ENCODE peak calls at places on chromosomes 3 and 15, in four cellular contexts. F, N, B and P are unnamed samples.

GRCh38 chr3:193701896-193702644 is 109.1 kb downstream of the OPA1 start:
- DNase-seq in F (no peak), N (no peak), B (no peak), P (no peak)

GRCh38 chr15:40439461-40440299 is 1.1 kb upstream of the BAHD1 start:
- DNase-seq in F (peak), N (no peak), B (peak), P (no peak)

GRCh38 chr3:172856766-172857742 is 106.5 kb downstream of the ECT2 start:
- DNase-seq in F (peak), N (no peak), B (no peak), P (no peak)

GRCh38 chr15:64521201-64521600 is 60.8 kb downstream of the ZNF609 start:
- DNase-seq in F (no peak), N (no peak), B (no peak), P (no peak)

GRCh38 chr15:77568960-77569646 is 63.6 kb downstream of the LINGO1 start:
- DNase-seq in F (no peak), N (no peak), B (peak), P (no peak)

GRCh38 chr15:31440754-31441298 is 114.2 kb downstream of the KLF13 start:
- DNase-seq in F (peak), N (no peak), B (peak), P (peak)

GRCh38 chr3:139260041-139260486 is 83.8 kb upstream of the MRPS22 start:
- DNase-seq in F (no peak), N (no peak), B (no peak), P (no peak)

GRCh38 chr15:59994855-59995557 is 9.1 kb upstream of the FOXB1 start:
- DNase-seq in F (no peak), N (no peak), B (no peak), P (no peak)

GRCh38 chr3:42749753-42750231 is 23.3 kb downstream of the CCDC13 start:
- DNase-seq in F (no peak), N (peak), B (no peak), P (no peak)

GRCh38 chr3:140188285-140188684 is 253.3 kb downstream of the CLSTN2 start:
- DNase-seq in F (no peak), N (no peak), B (no peak), P (no peak)

GRCh38 chr15:43249699-43250203 is 17.0 kb downstream of the TGM5 start:
- DNase-seq in F (no peak), N (no peak), B (no peak), P (no peak)

GRCh38 chr3:63973406-63973805 is 49.9 kb downstream of the PSMD6 start:
- DNase-seq in F (no peak), N (no peak), B (no peak), P (no peak)

GRCh38 chr15:92833493-92834271 is 66.4 kb upstream of the CHD2 start:
- DNase-seq in F (no peak), N (no peak), B (no peak), P (no peak)

GRCh38 chr15:92829875-92830274 is 70.2 kb upstream of the CHD2 start:
- DNase-seq in F (no peak), N (no peak), B (no peak), P (no peak)

GRCh38 chr15:92832992-92833438 is 67.1 kb upstream of the CHD2 start:
- DNase-seq in F (no peak), N (no peak), B (no peak), P (no peak)

DNA sequence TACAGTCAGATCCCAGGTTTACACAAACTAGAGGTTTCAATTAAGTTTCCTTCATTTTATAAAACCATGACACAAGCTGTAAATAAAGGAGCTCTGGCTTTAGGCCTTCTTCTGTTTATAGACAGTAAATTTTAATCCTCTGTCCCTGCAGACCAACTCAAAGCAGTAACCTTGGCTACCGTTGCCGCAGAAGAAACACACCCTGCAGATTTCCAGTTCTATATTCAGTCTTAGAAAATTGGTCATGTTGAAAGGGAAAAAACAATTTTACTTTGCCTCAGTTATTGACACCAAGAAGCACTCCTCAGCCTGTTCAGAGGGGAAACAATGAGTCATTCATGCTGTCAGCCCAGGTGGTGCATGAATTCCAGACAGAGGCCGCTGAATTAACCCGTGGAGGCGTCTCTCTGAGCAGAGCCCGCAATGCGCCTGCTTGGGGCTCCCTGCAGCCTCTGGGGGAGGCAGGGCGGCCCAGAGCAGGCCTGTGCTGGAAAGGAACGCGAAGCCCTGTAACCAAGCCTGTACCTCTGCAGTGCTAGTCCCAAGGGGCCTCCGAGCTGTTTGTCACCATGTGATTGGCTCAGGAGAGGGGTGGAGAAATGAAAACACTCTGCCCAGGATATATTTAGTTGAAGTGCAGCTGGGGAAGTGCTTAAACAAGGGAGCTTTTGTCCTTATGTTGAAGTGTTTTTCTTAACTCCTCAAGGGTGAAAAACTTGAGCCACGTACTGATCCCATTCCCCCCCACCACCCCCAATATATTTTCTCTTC is 68.5 kb upstream of the CHD2 start:
- DNase-seq in F (peak), N (peak), B (peak), P (peak)
- TF ChIP-seq EP300 in F (no peak), N (no peak), B (peak), P (no peak)

DNA sequence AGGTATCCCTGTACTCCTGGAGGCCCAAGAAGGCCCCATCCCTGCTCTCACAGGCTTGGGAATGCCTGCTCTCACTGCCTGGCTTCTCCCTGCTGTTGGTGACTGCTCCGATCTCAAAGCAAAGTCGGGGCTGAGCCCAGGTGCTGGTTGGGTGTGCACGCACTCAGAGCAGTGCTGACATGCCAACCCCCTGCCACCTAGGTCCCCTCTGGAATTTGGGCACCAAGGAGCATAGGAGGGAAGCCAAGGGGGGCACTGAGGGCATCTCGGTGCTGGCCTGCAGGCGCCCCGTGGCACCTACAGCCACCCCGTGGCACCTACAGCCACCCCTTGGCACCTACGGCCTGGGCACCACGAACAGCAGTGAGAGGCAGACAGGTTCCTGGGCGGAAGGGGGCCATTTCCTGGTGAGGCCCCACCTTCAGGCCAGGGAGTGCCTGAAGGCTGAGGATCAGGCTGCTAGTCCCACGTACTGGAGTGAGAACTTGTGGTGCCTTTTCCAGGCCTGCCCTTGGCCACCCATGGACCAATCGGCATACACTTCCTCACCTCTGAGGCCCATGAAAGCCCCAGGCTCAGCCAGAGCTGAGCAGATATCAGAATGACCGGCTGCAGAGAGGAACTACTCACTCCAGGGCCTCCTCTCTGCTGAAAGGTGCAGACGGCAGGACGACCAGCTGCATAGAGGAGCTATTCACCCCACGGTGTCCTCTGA is 15.6 kb upstream of the HTR3E start:
- DNase-seq in F (no peak), N (no peak), B (no peak), P (no peak)
- TF ChIP-seq CTCF in F (no peak), N (no peak), B (no peak), P (no peak)

DNA sequence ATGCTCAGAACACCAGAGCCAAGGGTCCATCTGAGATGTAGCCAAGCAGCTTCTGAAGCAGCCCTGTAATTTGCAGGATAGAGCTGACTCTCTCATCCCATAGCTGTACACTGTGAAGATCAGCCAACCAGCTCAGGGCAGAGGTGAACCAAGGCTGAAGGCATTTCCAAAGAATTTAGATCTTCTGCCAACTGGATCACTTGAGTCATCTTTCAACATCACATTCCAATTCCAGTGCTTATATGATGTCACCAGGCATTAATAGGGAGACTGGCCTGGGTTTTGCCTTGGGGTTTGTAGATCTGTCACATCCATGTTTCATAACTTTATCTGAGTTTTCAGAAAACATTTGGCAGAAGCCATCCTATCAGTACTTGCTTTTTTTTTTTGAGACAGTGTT is 98.2 kb downstream of the NR2F2 start:
- DNase-seq in F (no peak), N (no peak), B (no peak), P (no peak)
- TF ChIP-seq EP300 in F (no peak), N (no peak), B (no peak), P (peak)

DNA sequence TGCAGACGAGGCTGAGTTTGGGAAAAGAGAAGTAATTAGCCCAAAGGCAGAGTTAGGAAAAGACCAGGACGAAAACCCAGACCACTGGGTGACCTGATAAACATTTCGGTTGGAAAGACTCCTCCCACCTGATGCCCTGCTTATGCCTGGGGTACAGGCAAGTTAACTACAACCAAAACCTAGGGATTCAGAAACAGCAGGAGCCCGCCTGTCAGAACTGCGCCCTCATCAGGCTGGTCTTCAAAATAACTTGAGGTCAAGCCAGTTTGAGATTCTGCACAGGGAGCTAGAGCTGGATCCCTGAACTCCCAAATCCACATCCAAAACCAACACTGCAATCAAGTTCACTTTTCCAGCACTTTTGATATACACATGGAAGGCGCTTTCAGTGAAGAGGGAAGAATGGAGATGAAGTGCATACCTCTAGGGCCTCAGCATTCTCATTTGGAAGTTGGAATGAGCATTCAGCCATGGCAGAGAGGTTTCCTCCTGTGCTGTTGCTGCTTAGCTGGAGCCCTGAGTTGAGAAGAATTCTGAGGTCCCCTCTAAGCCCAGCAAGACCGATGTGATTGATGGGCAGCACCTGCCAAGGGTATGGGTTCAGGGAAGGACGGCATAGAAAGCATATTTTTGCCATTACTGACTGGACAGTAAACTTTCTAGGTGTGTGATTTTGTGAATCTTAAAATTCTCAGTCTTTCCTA is 11.6 kb downstream of the TSEN2 start:
- DNase-seq in F (no peak), N (no peak), B (no peak), P (no peak)
- TF ChIP-seq CTCF in F (no peak), N (peak), B (no peak), P (no peak)

DNA sequence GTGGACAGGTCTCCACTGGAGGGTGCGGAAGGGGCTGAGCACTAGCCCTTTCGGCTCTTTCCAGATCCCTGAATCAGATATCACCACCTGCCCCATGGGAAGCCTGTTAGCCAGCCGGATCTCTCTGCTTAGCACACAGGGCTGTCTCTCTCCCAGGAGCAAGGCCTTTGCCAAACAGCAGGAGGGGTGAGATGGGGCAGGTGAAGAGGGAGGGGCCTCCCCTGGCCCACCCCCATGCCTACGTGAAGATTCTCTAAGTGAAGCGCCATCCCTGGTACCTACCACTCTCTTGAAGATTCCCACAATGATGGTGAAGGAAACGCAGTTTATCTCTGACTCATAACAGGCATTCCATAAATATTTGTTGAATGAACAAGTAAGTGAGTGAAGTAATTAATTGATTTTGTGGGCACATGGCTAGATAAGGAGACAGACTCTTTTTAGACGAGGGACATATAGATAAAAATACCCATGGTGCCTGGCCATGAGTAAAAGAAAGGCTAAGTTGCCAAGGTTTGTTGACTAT is 19.6 kb upstream of the HCN4 start:
- DNase-seq in F (no peak), N (peak), B (no peak), P (no peak)
- TF ChIP-seq EP300 in F (no peak), N (no peak), B (no peak), P (no peak)

DNA sequence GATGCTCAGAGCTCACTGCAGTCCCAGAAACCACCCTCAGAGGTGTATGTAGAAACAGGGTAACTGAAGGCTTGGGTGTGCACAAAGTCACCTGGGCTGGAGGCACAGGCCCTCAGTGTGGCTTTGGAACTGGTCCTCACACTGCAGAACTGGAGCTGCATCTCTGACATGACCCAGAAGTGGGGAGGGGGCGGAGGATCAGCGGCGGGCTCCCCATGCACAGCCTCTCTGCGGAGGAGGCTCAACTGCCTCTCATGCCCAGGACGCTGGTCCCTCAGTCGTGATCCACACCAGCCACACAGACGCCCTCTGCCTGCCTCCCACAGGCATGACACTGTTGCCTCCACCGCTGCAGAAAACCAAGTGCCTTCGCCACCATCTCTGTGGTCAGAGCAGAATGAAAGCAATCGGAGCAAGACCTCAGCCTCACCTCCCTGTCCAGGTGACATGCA is 73.7 kb downstream of the TM2D3 start:
- DNase-seq in F (peak), N (peak), B (no peak), P (no peak)
- TF ChIP-seq CTCF in F (peak), N (peak), B (no peak), P (peak)

DNA sequence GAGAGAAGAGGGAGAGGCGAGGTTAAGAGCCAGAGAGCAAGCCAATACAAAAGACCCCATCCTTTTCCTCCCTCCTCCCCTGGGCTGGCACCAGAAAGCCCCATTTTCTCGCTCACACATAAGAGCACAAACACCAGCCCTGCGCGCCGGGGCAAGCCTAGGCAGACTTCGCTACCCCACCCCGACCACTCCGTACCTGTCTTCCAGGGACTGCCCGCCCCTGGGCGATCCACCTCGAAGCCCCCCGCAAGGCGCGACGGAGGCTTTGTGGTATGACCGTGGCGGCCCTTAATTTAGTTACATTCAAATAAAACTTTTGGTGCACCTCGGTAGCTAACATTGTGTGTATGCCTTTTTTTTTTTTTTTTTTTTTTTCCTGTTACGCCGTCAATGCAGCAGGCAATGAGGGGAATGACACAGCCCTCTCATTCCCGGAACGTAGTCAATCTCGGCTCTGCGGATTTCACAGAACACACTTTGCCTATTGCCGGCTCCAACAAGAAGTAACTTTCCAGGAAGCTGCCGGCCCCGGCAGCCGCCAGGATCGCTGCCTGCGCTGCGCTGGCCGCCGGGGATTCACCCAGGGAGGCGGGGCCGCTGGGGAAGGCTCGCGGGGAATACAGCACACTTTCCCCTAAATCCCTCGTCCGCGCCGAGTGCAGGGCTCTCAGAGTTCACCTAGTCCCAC is 7.7 kb downstream of the BCL6 start:
- DNase-seq in F (peak), N (no peak), B (peak), P (peak)
- TF ChIP-seq EP300 in F (peak), N (no peak), B (peak), P (no peak)

DNA sequence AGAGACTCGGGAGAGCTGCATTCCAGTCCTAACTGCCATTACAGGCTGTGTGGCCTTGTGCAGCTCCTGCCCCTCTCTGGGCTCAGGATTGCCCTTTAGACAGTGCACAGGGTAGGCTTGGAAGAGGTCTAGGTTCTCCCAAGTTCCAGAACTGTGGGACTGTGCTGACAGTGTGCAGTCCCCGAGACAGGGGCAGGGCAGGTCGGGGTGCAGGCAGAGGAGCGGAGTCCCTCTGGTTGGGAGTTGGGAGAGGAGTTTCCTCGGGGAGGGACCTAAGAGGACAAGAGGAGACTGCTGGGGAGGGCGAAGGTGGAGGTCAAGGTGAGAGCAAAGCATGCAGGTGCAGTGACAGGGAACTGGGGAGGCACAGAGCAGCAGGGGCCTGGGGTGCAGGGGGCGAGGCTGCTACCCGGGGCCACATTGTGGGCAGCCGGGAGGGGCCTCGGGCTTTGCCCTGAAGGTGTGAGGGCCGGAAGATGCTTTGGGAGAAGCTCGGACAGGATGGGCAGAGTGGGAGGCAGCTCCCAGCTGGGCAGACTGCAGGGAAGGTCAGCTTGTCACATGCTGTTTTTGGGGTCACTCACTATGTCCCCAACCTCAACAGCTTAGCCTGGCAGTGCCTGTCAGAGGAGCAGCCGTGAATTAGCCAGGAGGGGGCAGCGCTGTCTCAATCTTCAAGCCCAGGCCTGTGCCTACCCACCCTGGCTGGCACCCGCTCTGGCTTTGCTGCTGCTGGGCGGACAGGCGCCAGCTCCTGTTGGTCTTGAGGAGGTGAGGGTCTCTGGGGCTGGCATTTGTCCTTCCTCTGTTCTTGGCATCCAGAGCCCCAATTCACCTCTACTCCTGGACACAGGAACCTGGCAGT is 15.4 kb upstream of the CSPG4 start:
- DNase-seq in F (peak), N (peak), B (peak), P (peak)
- TF ChIP-seq CTCF in F (peak), N (peak), B (peak), P (peak)

GRCh38 chr3:177589921-177590336 is 392.6 kb upstream of the TBL1XR1 start:
- DNase-seq in F (no peak), N (peak), B (no peak), P (no peak)
- TF ChIP-seq EP300 in F (no peak), N (peak), B (no peak), P (no peak)

GRCh38 chr3:76724075-76724474 is 315.8 kb upstream of the ROBO2 start:
- DNase-seq in F (no peak), N (no peak), B (no peak), P (no peak)
- TF ChIP-seq CTCF in F (no peak), N (no peak), B (no peak), P (no peak)